ENCODE peak calls at places on chromosomes 11 and 22, in ten cellular contexts. X is AG04450; J is CD8-positive, alpha-beta memory T cell; M is right cardiac atrium; A is HL-60; D is testis; R is hepatocyte; N is brain microvascular endothelial cell; I is HCT116; S is tibial artery. K is an unnamed sample.

GRCh38 chr11:128725630-128726461 is 32.0 kb downstream of the FLI1 start:
- DNase-seq in X (peak), R (no peak), J (peak), N (no peak), I (no peak), A (peak), S (no peak), M (peak), D (no peak), K (peak)

GRCh38 chr22:48894064-48894671 is 933.5 kb downstream of the BRD1 start:
- DNase-seq in D (no peak), X (no peak), J (no peak), M (no peak), A (no peak), I (no peak), N (no peak), S (no peak), R (no peak), K (no peak)

GRCh38 chr22:27992294-27993165 is 73.5 kb upstream of the PITPNB start:
- DNase-seq in R (no peak), D (no peak), S (peak), X (no peak), J (no peak), A (no peak), I (no peak), M (no peak), N (no peak), K (no peak)

GRCh38 chr22:20781272-20781990 is 7.5 kb downstream of the SERPIND1 start:
- DNase-seq in N (peak), M (no peak), A (peak), R (no peak), X (no peak), S (peak), D (no peak), I (no peak), J (no peak), K (no peak)

GRCh38 chr22:21042978-21043855 is 2.5 kb upstream of the LRRC74B start:
- DNase-seq in I (no peak), S (no peak), X (no peak), R (no peak), A (no peak), N (no peak), J (no peak), D (no peak), M (no peak), K (no peak)

GRCh38 chr11:134528453-134528852 is 116.4 kb upstream of the B3GAT1 start:
- DNase-seq in I (no peak), D (no peak), J (no peak), S (peak), R (no peak), M (no peak), X (no peak), A (no peak), N (no peak), K (no peak)

GRCh38 chr11:108221981-108222685 is at the start of gene NPAT:
- DNase-seq in N (no peak), S (peak), R (no peak), A (no peak), M (no peak), X (no peak), I (no peak), J (peak), D (no peak), K (no peak)

GRCh38 chr11:16669799-16670415 is 68.5 kb upstream of the C11orf58 start:
- DNase-seq in D (no peak), S (no peak), M (no peak), A (no peak), I (peak), N (peak), R (peak), X (no peak), J (no peak), K (no peak)

GRCh38 chr22:24975813-24976341 is 23.4 kb downstream of the KIAA1671 start:
- DNase-seq in R (no peak), D (peak), J (no peak), M (peak), X (no peak), S (peak), I (no peak), A (no peak), N (no peak), K (no peak)

DNA sequence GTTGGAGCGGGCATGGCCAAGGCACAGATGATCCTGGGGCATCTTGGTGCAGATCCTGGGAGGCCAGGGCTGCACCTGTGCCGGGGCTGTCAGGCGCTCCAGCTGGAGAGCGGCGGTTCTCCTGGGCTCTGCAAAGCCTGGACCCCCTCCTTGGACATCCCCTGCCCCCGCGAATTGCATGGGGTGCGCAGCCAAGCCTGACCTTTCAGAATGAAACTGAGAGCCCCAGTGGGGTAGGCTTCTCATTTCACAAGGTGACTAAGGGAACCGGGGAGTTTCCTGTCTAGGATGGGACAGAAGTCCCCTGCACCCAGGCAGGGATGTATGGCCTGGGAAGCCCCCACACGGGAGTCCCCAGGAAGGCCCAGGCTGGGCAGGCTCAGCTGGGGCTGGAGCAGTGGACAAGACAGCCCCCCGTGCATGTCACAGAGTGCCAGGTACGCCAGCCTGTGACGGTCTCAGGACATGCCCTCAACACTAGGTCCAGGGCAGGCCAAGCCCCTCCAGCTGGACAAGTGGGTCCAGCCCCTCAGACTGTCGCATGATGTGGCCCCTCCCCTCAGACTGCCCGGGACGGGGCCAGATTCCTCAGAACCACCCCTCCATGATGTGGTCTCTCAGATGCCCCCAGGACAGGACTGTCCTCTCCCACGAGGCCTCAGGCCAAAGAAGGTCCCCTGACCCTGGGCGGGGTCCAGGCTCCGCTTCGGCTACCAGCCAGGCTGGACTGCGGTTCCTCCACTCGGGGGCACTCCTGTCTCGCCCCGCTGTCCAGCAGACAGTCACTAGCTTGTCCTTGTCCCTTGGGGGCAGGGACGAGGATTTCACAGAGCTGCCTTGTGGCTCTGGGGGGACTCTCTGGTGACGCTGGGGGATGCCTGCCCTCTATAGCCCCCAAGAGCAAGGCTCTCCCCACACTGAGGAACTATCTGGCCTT is 2.3 kb downstream of the LSP1 start:
- DNase-seq in S (no peak), M (peak), X (no peak), R (no peak), J (no peak), I (no peak), D (no peak), N (no peak), A (no peak), K (peak)
- H3K4me3 ChIP-seq in S (no peak), M (no peak), X (no peak), R (no peak), J (peak), I (no peak), D (no peak), N (no peak), A (peak), K (peak)

DNA sequence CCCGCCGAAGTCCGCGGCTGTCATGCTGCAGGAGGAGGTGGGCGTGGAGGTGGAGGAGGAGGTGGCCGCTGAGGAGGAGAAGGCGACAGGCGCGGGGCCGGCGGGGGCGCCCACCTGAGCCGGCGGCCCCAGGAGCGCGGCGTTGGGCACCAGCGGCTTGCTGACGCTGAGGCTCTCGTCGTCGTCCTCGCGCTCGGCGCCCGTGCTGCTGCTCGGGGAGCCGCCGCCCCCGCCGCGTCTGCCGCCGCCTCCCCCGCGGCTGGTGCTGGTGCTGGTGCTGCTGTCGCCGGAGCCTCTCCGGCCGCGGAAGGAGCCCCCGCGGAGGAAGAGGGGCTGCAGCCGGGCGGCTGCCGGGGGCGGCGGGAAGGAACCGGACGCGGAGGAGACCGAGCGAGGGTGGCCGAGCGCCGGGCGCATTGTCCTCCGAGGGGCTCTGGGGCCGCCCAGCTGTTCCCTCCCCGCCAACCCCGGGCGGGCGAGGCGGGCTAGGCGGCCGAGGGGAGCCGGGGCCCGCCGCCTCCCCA is 387 bp downstream of the TMEM121B start:
- DNase-seq in J (no peak), R (peak), X (no peak), D (peak), M (no peak), I (no peak), S (no peak), A (no peak), N (no peak), K (no peak)
- H3K4me3 ChIP-seq in J (no peak), R (peak), X (peak), D (peak), M (peak), I (no peak), S (peak), A (peak), N (peak), K (peak)

GRCh38 chr11:82996966-82997606 is 74.6 kb downstream of the RAB30 start:
- DNase-seq in R (peak), D (no peak), X (no peak), S (no peak), I (no peak), N (no peak), J (no peak), M (no peak), A (no peak), K (peak)
- H3K4me3 ChIP-seq in R (no peak), D (no peak), X (no peak), S (no peak), I (no peak), N (no peak), J (no peak), M (no peak), A (no peak), K (peak)

DNA sequence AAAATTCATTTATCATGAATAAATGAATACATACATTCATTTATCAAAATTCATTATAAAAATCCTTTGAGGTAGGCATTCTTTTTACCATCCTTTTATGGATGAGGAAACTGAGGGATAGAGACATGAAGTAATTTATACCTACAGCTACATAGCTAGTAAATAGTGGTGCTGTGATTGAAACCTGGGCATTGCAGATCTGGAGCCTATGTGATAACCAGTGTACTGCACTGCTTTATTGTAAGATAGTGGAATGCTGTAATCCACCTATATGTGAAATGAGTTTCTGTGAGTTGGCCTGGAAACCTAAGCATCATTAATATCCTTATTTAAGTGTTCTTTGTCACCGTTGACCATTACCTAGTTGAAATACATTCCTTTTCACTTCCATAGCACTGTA is 4.5 kb downstream of the QSER1 start:
- DNase-seq in N (no peak), R (no peak), D (no peak), J (no peak), A (no peak), X (no peak), M (no peak), S (no peak), I (no peak), K (no peak)
- H3K4me3 ChIP-seq in N (no peak), R (no peak), D (no peak), J (no peak), A (no peak), X (no peak), M (no peak), S (no peak), I (no peak), K (no peak)

GRCh38 chr11:106961518-106961917 is 56.8 kb downstream of the GUCY1A2 start:
- DNase-seq in I (no peak), R (no peak), J (no peak), M (no peak), N (peak), D (no peak), S (no peak), X (peak), A (no peak), K (no peak)
- H3K4me3 ChIP-seq in I (no peak), R (no peak), J (no peak), M (no peak), N (no peak), D (no peak), S (no peak), X (no peak), A (no peak), K (no peak)

DNA sequence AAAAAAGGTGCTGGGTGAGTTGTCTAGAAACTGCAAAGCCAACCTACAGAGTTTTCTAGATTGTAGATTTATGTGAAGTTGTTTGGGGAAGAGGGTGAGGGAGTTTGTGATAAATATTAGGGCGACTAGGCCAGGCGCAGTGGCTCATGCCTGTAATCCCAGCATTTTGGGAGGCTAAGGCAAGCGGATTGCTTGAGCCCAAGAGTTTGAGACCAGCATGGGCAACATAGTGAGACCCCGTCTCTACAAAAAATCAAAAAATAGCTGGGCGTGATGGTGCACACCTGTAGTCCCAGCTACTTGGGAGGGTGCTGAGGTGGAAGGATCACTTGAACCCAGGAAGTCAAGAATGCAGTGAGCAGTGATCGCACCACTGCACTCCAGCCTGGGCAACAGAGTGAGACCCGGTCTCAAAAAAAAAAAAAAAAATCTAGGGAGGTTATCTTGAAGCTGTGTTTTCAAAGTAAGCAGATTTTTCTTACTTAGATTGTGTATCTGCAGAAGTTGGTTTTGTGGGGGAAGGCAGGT is 844 bp downstream of the APOL6 start:
- DNase-seq in M (no peak), S (no peak), D (no peak), N (no peak), R (no peak), X (no peak), J (no peak), I (no peak), A (no peak), K (no peak)
- H3K4me3 ChIP-seq in M (peak), S (peak), D (peak), N (no peak), R (peak), X (peak), J (peak), I (no peak), A (peak), K (peak)

GRCh38 chr11:45662665-45663485 is 2.5 kb downstream of the CHST1 start:
- DNase-seq in I (no peak), R (peak), M (peak), S (no peak), N (peak), A (no peak), X (peak), J (no peak), D (no peak), K (no peak)

GRCh38 chr11:45665206-45665932 is at the start of gene CHST1:
- DNase-seq in D (peak), M (peak), I (no peak), J (no peak), S (peak), R (peak), A (peak), X (no peak), N (no peak), K (no peak)

GRCh38 chr11:45664376-45665205 is 831 bp downstream of the CHST1 start:
- DNase-seq in D (no peak), J (no peak), X (no peak), I (no peak), M (peak), R (no peak), S (no peak), N (no peak), A (no peak), K (no peak)

GRCh38 chr11:45662096-45662664 is 3.2 kb downstream of the CHST1 start:
- DNase-seq in S (no peak), X (no peak), M (peak), I (no peak), D (no peak), N (no peak), R (no peak), J (no peak), A (no peak), K (no peak)

DNA sequence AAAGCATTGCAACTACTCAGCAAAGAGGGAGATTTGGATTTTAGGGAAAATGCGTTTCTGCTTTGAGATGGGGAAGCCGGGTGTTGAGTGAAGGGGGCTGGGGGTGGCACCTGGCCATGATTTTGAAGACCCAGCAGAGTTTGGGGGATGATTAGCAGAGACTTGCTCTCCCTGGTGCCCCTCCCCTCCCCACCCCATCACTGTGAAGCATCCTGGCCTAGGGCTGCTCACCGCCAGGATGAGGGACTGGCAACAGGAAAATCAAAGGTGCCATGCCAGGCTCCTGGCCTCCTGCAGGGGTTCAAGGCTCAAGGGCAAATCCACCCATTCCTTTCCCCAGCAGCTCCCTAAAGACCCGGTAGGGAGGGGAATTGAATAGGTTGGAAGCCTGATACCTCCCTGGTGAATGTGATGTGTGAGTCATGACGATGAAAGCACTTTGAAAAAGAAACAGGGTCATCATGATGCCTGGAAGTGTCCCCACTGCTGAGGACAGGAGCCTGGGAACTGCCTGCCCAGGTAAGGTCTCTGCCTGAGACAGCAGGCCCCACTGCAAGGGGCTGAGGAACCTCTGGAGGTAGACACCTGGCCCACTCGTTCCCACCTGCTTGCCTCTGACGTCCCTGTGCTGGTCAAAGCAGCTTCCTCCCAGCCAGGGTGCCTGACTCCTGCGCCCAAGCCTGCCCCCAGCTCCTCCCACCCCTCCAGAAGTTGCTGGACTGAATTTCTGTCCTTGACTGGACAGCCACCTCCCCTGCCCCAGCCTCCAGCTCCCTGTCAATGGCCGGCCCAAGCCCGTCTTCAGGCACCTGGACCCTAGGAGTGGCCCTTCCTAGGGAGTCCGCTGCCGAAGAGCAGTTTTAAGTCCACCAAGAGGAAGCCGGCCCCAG is 1.7 kb downstream of the CHST1 start:
- DNase-seq in M (peak), J (no peak), A (no peak), N (no peak), D (no peak), X (no peak), S (no peak), I (no peak), R (no peak), K (no peak)
- H3K4me3 ChIP-seq in M (no peak), J (no peak), A (no peak), N (peak), D (no peak), X (no peak), S (peak), I (no peak), R (no peak), K (no peak)

GRCh38 chr11:111367411-111368284 is 11.4 kb downstream of the POU2AF1 start:
- DNase-seq in J (no peak), D (no peak), N (no peak), R (no peak), A (no peak), S (no peak), M (no peak), I (no peak), X (no peak), K (peak)
- H3K4me3 ChIP-seq in J (no peak), D (no peak), N (no peak), R (no peak), A (no peak), S (no peak), M (no peak), I (no peak), X (no peak), K (peak)

GRCh38 chr22:47872761-47873535 is 1110.5 kb downstream of the TBC1D22A start:
- DNase-seq in M (no peak), N (no peak), X (no peak), D (no peak), J (no peak), A (no peak), R (no peak), S (no peak), I (no peak), K (no peak)
- H3K4me3 ChIP-seq in M (no peak), N (no peak), X (no peak), D (no peak), J (no peak), A (no peak), R (no peak), S (no peak), I (no peak), K (no peak)